ENCODE peak calls at places on chromosomes 16 and 17, in seven cellular contexts. One of them, this sample, is unnamed.

GRCh38 chr17:17890773-17891759 is 54.3 kb upstream of the SREBF1 start:
- DNase-seq in lower leg skin: no peak
- DNase-seq in HFFc6: peak; percentile 55
- DNase-seq in stomach: peak; percentile 57
- DNase-seq in HEK293T: peak; percentile 67
- DNase-seq in Right ventricle myocardium superior: peak; percentile 50
- DNase-seq in OCI-M1: peak; percentile 47
- DNase-seq in this sample: peak; percentile 16

GRCh38 chr17:43839670-43840101 is 6.7 kb upstream of the MPP3 start:
- DNase-seq in Right ventricle myocardium superior: no peak
- DNase-seq in lower leg skin: no peak
- DNase-seq in OCI-M1: no peak
- DNase-seq in stomach: peak; percentile 74
- DNase-seq in HEK293T: no peak
- DNase-seq in HFFc6: no peak
- DNase-seq in this sample: no peak

GRCh38 chr17:43966276-43966675 is 12.5 kb upstream of the PYY start:
- DNase-seq in stomach: no peak
- DNase-seq in lower leg skin: no peak
- DNase-seq in OCI-M1: no peak
- DNase-seq in Right ventricle myocardium superior: no peak
- DNase-seq in HEK293T: no peak
- DNase-seq in HFFc6: no peak
- DNase-seq in this sample: no peak

GRCh38 chr17:79811888-79812205 is 15.0 kb upstream of the CBX8 start:
- DNase-seq in OCI-M1: no peak
- DNase-seq in lower leg skin: no peak
- DNase-seq in Right ventricle myocardium superior: no peak
- DNase-seq in HEK293T: no peak
- DNase-seq in HFFc6: no peak
- DNase-seq in stomach: no peak
- DNase-seq in this sample: no peak

GRCh38 chr17:50953831-50954601 is 87.9 kb upstream of the TOB1 start:
- DNase-seq in Right ventricle myocardium superior: peak; percentile 66
- DNase-seq in lower leg skin: peak; percentile 80
- DNase-seq in stomach: no peak
- DNase-seq in HFFc6: no peak
- DNase-seq in OCI-M1: no peak
- DNase-seq in HEK293T: peak; percentile 70
- DNase-seq in this sample: no peak

GRCh38 chr17:550041-550398 is 164.6 kb downstream of the VPS53 start:
- DNase-seq in lower leg skin: no peak
- DNase-seq in Right ventricle myocardium superior: no peak
- DNase-seq in stomach: no peak
- DNase-seq in OCI-M1: no peak
- DNase-seq in HEK293T: no peak
- DNase-seq in HFFc6: no peak
- DNase-seq in this sample: no peak

GRCh38 chr16:8729779-8730334 is 55.4 kb downstream of the ABAT start:
- DNase-seq in OCI-M1: no peak
- DNase-seq in stomach: no peak
- DNase-seq in Right ventricle myocardium superior: no peak
- DNase-seq in HFFc6: no peak
- DNase-seq in HEK293T: no peak
- DNase-seq in lower leg skin: no peak
- DNase-seq in this sample: no peak

GRCh38 chr16:88764913-88765349 is 20.1 kb downstream of the PIEZO1 start:
- DNase-seq in lower leg skin: no peak
- DNase-seq in stomach: no peak
- DNase-seq in Right ventricle myocardium superior: no peak
- DNase-seq in HFFc6: peak; percentile 56
- DNase-seq in HEK293T: no peak
- DNase-seq in OCI-M1: no peak
- DNase-seq in this sample: no peak

GRCh38 chr17:63838586-63839184 is 3.8 kb downstream of the SMARCD2 start:
- DNase-seq in HFFc6: peak; percentile 33
- DNase-seq in stomach: peak; percentile 94
- DNase-seq in Right ventricle myocardium superior: peak; percentile 96
- DNase-seq in lower leg skin: peak; percentile 96
- DNase-seq in HEK293T: no peak
- DNase-seq in OCI-M1: no peak
- DNase-seq in this sample: no peak

GRCh38 chr16:5025171-5025632 is 8.5 kb downstream of the NAGPA start:
- DNase-seq in stomach: peak; percentile 49
- DNase-seq in HEK293T: no peak
- DNase-seq in Right ventricle myocardium superior: peak; percentile 59
- DNase-seq in lower leg skin: no peak
- DNase-seq in OCI-M1: no peak
- DNase-seq in HFFc6: no peak
- DNase-seq in this sample: no peak

GRCh38 chr16:84718-85452 is 6.9 kb downstream of the MPG start:
- DNase-seq in lower leg skin: peak; percentile 62
- DNase-seq in HFFc6: peak; percentile 93
- DNase-seq in stomach: peak; percentile 53
- DNase-seq in Right ventricle myocardium superior: peak; percentile 73
- DNase-seq in HEK293T: no peak
- DNase-seq in OCI-M1: no peak
- DNase-seq in this sample: no peak

GRCh38 chr17:72930031-72930430 is 162.5 kb downstream of the SLC39A11 start:
- DNase-seq in HEK293T: no peak
- DNase-seq in lower leg skin: no peak
- DNase-seq in Right ventricle myocardium superior: no peak
- DNase-seq in HFFc6: no peak
- DNase-seq in stomach: no peak
- DNase-seq in OCI-M1: no peak
- DNase-seq in this sample: no peak

GRCh38 chr17:65564793-65565192 is 3.3 kb upstream of the AXIN2 start:
- DNase-seq in Right ventricle myocardium superior: peak; percentile 43
- DNase-seq in lower leg skin: no peak
- DNase-seq in stomach: peak; percentile 55
- DNase-seq in OCI-M1: no peak
- DNase-seq in HEK293T: no peak
- DNase-seq in HFFc6: no peak
- DNase-seq in this sample: no peak

GRCh38 chr16:87305505-87306391 is 11.4 kb downstream of the C16orf95 start:
- DNase-seq in HFFc6: peak; percentile 66
- DNase-seq in OCI-M1: peak; percentile 90
- DNase-seq in HEK293T: peak; percentile 33
- DNase-seq in Right ventricle myocardium superior: no peak
- DNase-seq in stomach: no peak
- DNase-seq in lower leg skin: no peak
- DNase-seq in this sample: no peak

This sample was measured in effector CD4-positive, alpha-beta T cell.